ENCODE peak calls at places on chromosome 21, in six cellular contexts. Y is COLO829, R is AML-193, U is adrenal gland, X is Calu3, L is WTC11. F is an unnamed sample.

GRCh38 chr21:31983120-31983519 is 110.3 kb downstream of the HUNK start:
- DNase-seq in Y (no peak), R (no peak), X (no peak), L (no peak), U (no peak), F (no peak)

GRCh38 chr21:39612233-39613028 is at the start of gene B3GALT5:
- DNase-seq in Y (no peak), U (no peak), X (peak), R (no peak), L (peak), F (no peak)

GRCh38 chr21:31117046-31117916 is 79.0 kb upstream of the KRTAP19-8 start:
- DNase-seq in R (no peak), Y (peak), X (no peak), U (no peak), L (no peak), F (no peak)

GRCh38 chr21:44666401-44667320 is at the start of gene KRTAP12-2:
- DNase-seq in X (peak), Y (no peak), U (no peak), R (no peak), L (no peak), F (no peak)

GRCh38 chr21:45269861-45270260 is 17.8 kb downstream of the POFUT2 start:
- DNase-seq in Y (no peak), L (no peak), R (no peak), U (peak), X (no peak), F (no peak)

GRCh38 chr21:39386194-39386593 is 37.3 kb upstream of the HMGN1 start:
- DNase-seq in X (peak), R (no peak), L (no peak), U (peak), Y (no peak), F (no peak)

GRCh38 chr21:44749759-44750674 is 38.6 kb upstream of the TSPEAR start:
- DNase-seq in Y (no peak), U (no peak), R (no peak), X (no peak), L (no peak), F (no peak)

GRCh38 chr21:43318841-43319781 is 107.8 kb downstream of the SIK1 start:
- DNase-seq in R (no peak), L (no peak), U (no peak), X (no peak), Y (peak), F (no peak)

GRCh38 chr21:42091899-42092508 is 20.9 kb downstream of the UMODL1 start:
- DNase-seq in R (no peak), U (no peak), Y (no peak), L (peak), X (no peak), F (no peak)

GRCh38 chr21:33977721-33978369 is 62.2 kb upstream of the ATP5PO start:
- DNase-seq in U (no peak), Y (no peak), R (no peak), L (no peak), X (no peak), F (no peak)

GRCh38 chr21:28427356-28428022 is 565.2 kb downstream of the LTN1 start:
- DNase-seq in R (no peak), U (no peak), Y (no peak), X (no peak), L (no peak), F (no peak)

GRCh38 chr21:30336596-30336995 is 898 bp downstream of the KRTAP27-1 start:
- DNase-seq in L (no peak), X (no peak), Y (no peak), R (no peak), U (no peak), F (no peak)